ENCODE peak calls at places on chromosomes 11 and 22, in ten cellular contexts. One of them, this sample, is unnamed.

GRCh38 chr11:2700415-2701211 is 819 bp upstream of the KCNQ1OT1 start:
- DNase-seq in fibroblast of the aortic adventitia: peak; percentile 12
- DNase-seq in uterus: peak; percentile 61
- DNase-seq in AG04450: no peak
- DNase-seq in T-helper 9 cell: no peak
- DNase-seq in H54: peak; percentile 59
- DNase-seq in WTC11: peak; percentile 66
- DNase-seq in H4: peak; percentile 37
- DNase-seq in anterior cingulate cortex: no peak
- DNase-seq in stimulated activated CD8-positive, alpha-beta memory T cell treated with anti-CD3 and anti-CD28 coated beads, Interleukin-4, amount 100 ng/mL, for 24 hours: peak; percentile 28
- DNase-seq in this sample: peak; percentile 75

GRCh38 chr22:19554834-19555404 is 30.7 kb upstream of the CLDN5 start:
- DNase-seq in fibroblast of the aortic adventitia: peak; percentile 19
- DNase-seq in uterus: no peak
- DNase-seq in AG04450: no peak
- DNase-seq in T-helper 9 cell: no peak
- DNase-seq in H54: peak; percentile 31
- DNase-seq in WTC11: peak; percentile 74
- DNase-seq in H4: peak; percentile 67
- DNase-seq in anterior cingulate cortex: no peak
- DNase-seq in stimulated activated CD8-positive, alpha-beta memory T cell treated with anti-CD3 and anti-CD28 coated beads, Interleukin-4, amount 100 ng/mL, for 24 hours: no peak
- DNase-seq in this sample: no peak

GRCh38 chr11:58027341-58027740 is 3.4 kb upstream of the OR6Q1 start:
- DNase-seq in fibroblast of the aortic adventitia: peak; percentile 55
- DNase-seq in uterus: no peak
- DNase-seq in AG04450: peak; percentile 74
- DNase-seq in T-helper 9 cell: no peak
- DNase-seq in H54: no peak
- DNase-seq in WTC11: no peak
- DNase-seq in H4: peak; percentile 89
- DNase-seq in anterior cingulate cortex: no peak
- DNase-seq in stimulated activated CD8-positive, alpha-beta memory T cell treated with anti-CD3 and anti-CD28 coated beads, Interleukin-4, amount 100 ng/mL, for 24 hours: no peak
- DNase-seq in this sample: no peak

GRCh38 chr11:27213232-27213660 is 149.8 kb downstream of the CCDC34 start:
- DNase-seq in fibroblast of the aortic adventitia: peak; percentile 93
- DNase-seq in uterus: no peak
- DNase-seq in AG04450: peak; percentile 79
- DNase-seq in T-helper 9 cell: no peak
- DNase-seq in H54: peak; percentile 23
- DNase-seq in WTC11: no peak
- DNase-seq in H4: peak; percentile 94
- DNase-seq in anterior cingulate cortex: no peak
- DNase-seq in stimulated activated CD8-positive, alpha-beta memory T cell treated with anti-CD3 and anti-CD28 coated beads, Interleukin-4, amount 100 ng/mL, for 24 hours: no peak
- DNase-seq in this sample: no peak

GRCh38 chr22:40033586-40034380 is 39.0 kb downstream of the FAM83F start:
- DNase-seq in fibroblast of the aortic adventitia: no peak
- DNase-seq in uterus: no peak
- DNase-seq in AG04450: no peak
- DNase-seq in T-helper 9 cell: no peak
- DNase-seq in H54: no peak
- DNase-seq in WTC11: no peak
- DNase-seq in H4: no peak
- DNase-seq in anterior cingulate cortex: no peak
- DNase-seq in stimulated activated CD8-positive, alpha-beta memory T cell treated with anti-CD3 and anti-CD28 coated beads, Interleukin-4, amount 100 ng/mL, for 24 hours: no peak
- DNase-seq in this sample: no peak

GRCh38 chr11:28836285-28837081 is 728.3 kb downstream of the METTL15 start:
- DNase-seq in fibroblast of the aortic adventitia: peak; percentile 98
- DNase-seq in uterus: no peak
- DNase-seq in AG04450: peak; percentile 89
- DNase-seq in T-helper 9 cell: no peak
- DNase-seq in H54: peak; percentile 34
- DNase-seq in WTC11: no peak
- DNase-seq in H4: peak; percentile 92
- DNase-seq in anterior cingulate cortex: no peak
- DNase-seq in stimulated activated CD8-positive, alpha-beta memory T cell treated with anti-CD3 and anti-CD28 coated beads, Interleukin-4, amount 100 ng/mL, for 24 hours: no peak
- DNase-seq in this sample: no peak

GRCh38 chr22:20647586-20648305 is 126.2 kb upstream of the SERPIND1 start:
- DNase-seq in fibroblast of the aortic adventitia: no peak
- DNase-seq in uterus: no peak
- DNase-seq in AG04450: no peak
- DNase-seq in T-helper 9 cell: no peak
- DNase-seq in H54: no peak
- DNase-seq in WTC11: no peak
- DNase-seq in H4: no peak
- DNase-seq in anterior cingulate cortex: no peak
- DNase-seq in stimulated activated CD8-positive, alpha-beta memory T cell treated with anti-CD3 and anti-CD28 coated beads, Interleukin-4, amount 100 ng/mL, for 24 hours: no peak
- DNase-seq in this sample: no peak

GRCh38 chr11:3050386-3051325 is 6.6 kb downstream of the CARS1 start:
- DNase-seq in fibroblast of the aortic adventitia: no peak
- DNase-seq in uterus: no peak
- DNase-seq in AG04450: no peak
- DNase-seq in T-helper 9 cell: no peak
- DNase-seq in H54: no peak
- DNase-seq in WTC11: no peak
- DNase-seq in H4: no peak
- DNase-seq in anterior cingulate cortex: no peak
- DNase-seq in stimulated activated CD8-positive, alpha-beta memory T cell treated with anti-CD3 and anti-CD28 coated beads, Interleukin-4, amount 100 ng/mL, for 24 hours: no peak
- DNase-seq in this sample: peak; percentile 61

GRCh38 chr11:19868281-19868821 is 155.7 kb downstream of the NAV2 start:
- DNase-seq in fibroblast of the aortic adventitia: peak; percentile 98
- DNase-seq in uterus: no peak
- DNase-seq in AG04450: peak; percentile 21
- DNase-seq in T-helper 9 cell: no peak
- DNase-seq in H54: peak; percentile 50
- DNase-seq in WTC11: no peak
- DNase-seq in H4: no peak
- DNase-seq in anterior cingulate cortex: no peak
- DNase-seq in stimulated activated CD8-positive, alpha-beta memory T cell treated with anti-CD3 and anti-CD28 coated beads, Interleukin-4, amount 100 ng/mL, for 24 hours: no peak
- DNase-seq in this sample: no peak

GRCh38 chr22:36344106-36344827 is 43.5 kb downstream of the MYH9 start:
- DNase-seq in fibroblast of the aortic adventitia: no peak
- DNase-seq in uterus: no peak
- DNase-seq in AG04450: no peak
- DNase-seq in T-helper 9 cell: no peak
- DNase-seq in H54: no peak
- DNase-seq in WTC11: no peak
- DNase-seq in H4: no peak
- DNase-seq in anterior cingulate cortex: peak; percentile 47
- DNase-seq in stimulated activated CD8-positive, alpha-beta memory T cell treated with anti-CD3 and anti-CD28 coated beads, Interleukin-4, amount 100 ng/mL, for 24 hours: no peak
- DNase-seq in this sample: no peak

GRCh38 chr11:6022954-6023353 is 7.6 kb downstream of the OR56A1 start:
- DNase-seq in fibroblast of the aortic adventitia: peak; percentile 74
- DNase-seq in uterus: no peak
- DNase-seq in AG04450: no peak
- DNase-seq in T-helper 9 cell: no peak
- DNase-seq in H54: no peak
- DNase-seq in WTC11: no peak
- DNase-seq in H4: no peak
- DNase-seq in anterior cingulate cortex: no peak
- DNase-seq in stimulated activated CD8-positive, alpha-beta memory T cell treated with anti-CD3 and anti-CD28 coated beads, Interleukin-4, amount 100 ng/mL, for 24 hours: no peak
- DNase-seq in this sample: no peak

GRCh38 chr11:30351061-30351460 is 28.2 kb downstream of the ARL14EP start:
- DNase-seq in fibroblast of the aortic adventitia: no peak
- DNase-seq in uterus: no peak
- DNase-seq in AG04450: no peak
- DNase-seq in T-helper 9 cell: no peak
- DNase-seq in H54: no peak
- DNase-seq in WTC11: no peak
- DNase-seq in H4: no peak
- DNase-seq in anterior cingulate cortex: no peak
- DNase-seq in stimulated activated CD8-positive, alpha-beta memory T cell treated with anti-CD3 and anti-CD28 coated beads, Interleukin-4, amount 100 ng/mL, for 24 hours: no peak
- DNase-seq in this sample: no peak

GRCh38 chr11:47980907-47981621 is 705 bp downstream of the PTPRJ start:
- DNase-seq in fibroblast of the aortic adventitia: no peak
- DNase-seq in uterus: peak; percentile 35
- DNase-seq in AG04450: no peak
- DNase-seq in T-helper 9 cell: peak; percentile 23
- DNase-seq in H54: no peak
- DNase-seq in WTC11: peak; percentile 72
- DNase-seq in H4: no peak
- DNase-seq in anterior cingulate cortex: peak; percentile 38
- DNase-seq in stimulated activated CD8-positive, alpha-beta memory T cell treated with anti-CD3 and anti-CD28 coated beads, Interleukin-4, amount 100 ng/mL, for 24 hours: no peak
- DNase-seq in this sample: no peak

GRCh38 chr22:37765953-37766566 is 41.7 kb upstream of the GCAT start:
- DNase-seq in fibroblast of the aortic adventitia: no peak
- DNase-seq in uterus: no peak
- DNase-seq in AG04450: no peak
- DNase-seq in T-helper 9 cell: no peak
- DNase-seq in H54: no peak
- DNase-seq in WTC11: no peak
- DNase-seq in H4: no peak
- DNase-seq in anterior cingulate cortex: no peak
- DNase-seq in stimulated activated CD8-positive, alpha-beta memory T cell treated with anti-CD3 and anti-CD28 coated beads, Interleukin-4, amount 100 ng/mL, for 24 hours: no peak
- DNase-seq in this sample: no peak

GRCh38 chr11:66951135-66951534 is 7.0 kb downstream of the PC start:
- DNase-seq in fibroblast of the aortic adventitia: no peak
- DNase-seq in uterus: no peak
- DNase-seq in AG04450: no peak
- DNase-seq in T-helper 9 cell: no peak
- DNase-seq in H54: no peak
- DNase-seq in WTC11: peak; percentile 61
- DNase-seq in H4: no peak
- DNase-seq in anterior cingulate cortex: no peak
- DNase-seq in stimulated activated CD8-positive, alpha-beta memory T cell treated with anti-CD3 and anti-CD28 coated beads, Interleukin-4, amount 100 ng/mL, for 24 hours: no peak
- DNase-seq in this sample: no peak

GRCh38 chr22:23537421-23537820 is 42.7 kb downstream of the IGLL1 start:
- DNase-seq in fibroblast of the aortic adventitia: no peak
- DNase-seq in uterus: no peak
- DNase-seq in AG04450: no peak
- DNase-seq in T-helper 9 cell: no peak
- DNase-seq in H54: no peak
- DNase-seq in WTC11: no peak
- DNase-seq in H4: no peak
- DNase-seq in anterior cingulate cortex: no peak
- DNase-seq in stimulated activated CD8-positive, alpha-beta memory T cell treated with anti-CD3 and anti-CD28 coated beads, Interleukin-4, amount 100 ng/mL, for 24 hours: no peak
- DNase-seq in this sample: peak; percentile 41

GRCh38 chr22:29517215-29517908 is 36.2 kb downstream of the THOC5 start:
- DNase-seq in fibroblast of the aortic adventitia: no peak
- DNase-seq in uterus: no peak
- DNase-seq in AG04450: no peak
- DNase-seq in T-helper 9 cell: no peak
- DNase-seq in H54: no peak
- DNase-seq in WTC11: no peak
- DNase-seq in H4: no peak
- DNase-seq in anterior cingulate cortex: no peak
- DNase-seq in stimulated activated CD8-positive, alpha-beta memory T cell treated with anti-CD3 and anti-CD28 coated beads, Interleukin-4, amount 100 ng/mL, for 24 hours: no peak
- DNase-seq in this sample: no peak

GRCh38 chr11:44955019-44955738 is 4.5 kb upstream of the TP53I11 start:
- DNase-seq in fibroblast of the aortic adventitia: peak; percentile 83
- DNase-seq in uterus: peak; percentile 60
- DNase-seq in AG04450: peak; percentile 58
- DNase-seq in T-helper 9 cell: no peak
- DNase-seq in H54: peak; percentile 64
- DNase-seq in WTC11: no peak
- DNase-seq in H4: peak; percentile 86
- DNase-seq in anterior cingulate cortex: peak; percentile 24
- DNase-seq in stimulated activated CD8-positive, alpha-beta memory T cell treated with anti-CD3 and anti-CD28 coated beads, Interleukin-4, amount 100 ng/mL, for 24 hours: no peak
- DNase-seq in this sample: no peak

GRCh38 chr11:111123463-111124398 is 121.8 kb upstream of the POU2AF2 start:
- DNase-seq in fibroblast of the aortic adventitia: no peak
- DNase-seq in uterus: no peak
- DNase-seq in AG04450: no peak
- DNase-seq in T-helper 9 cell: no peak
- DNase-seq in H54: no peak
- DNase-seq in WTC11: no peak
- DNase-seq in H4: no peak
- DNase-seq in anterior cingulate cortex: no peak
- DNase-seq in stimulated activated CD8-positive, alpha-beta memory T cell treated with anti-CD3 and anti-CD28 coated beads, Interleukin-4, amount 100 ng/mL, for 24 hours: no peak
- DNase-seq in this sample: no peak

GRCh38 chr11:32365192-32365591 is 70.1 kb downstream of the WT1 start:
- DNase-seq in fibroblast of the aortic adventitia: no peak
- DNase-seq in uterus: no peak
- DNase-seq in AG04450: no peak
- DNase-seq in T-helper 9 cell: no peak
- DNase-seq in H54: no peak
- DNase-seq in WTC11: no peak
- DNase-seq in H4: no peak
- DNase-seq in anterior cingulate cortex: no peak
- DNase-seq in stimulated activated CD8-positive, alpha-beta memory T cell treated with anti-CD3 and anti-CD28 coated beads, Interleukin-4, amount 100 ng/mL, for 24 hours: no peak
- DNase-seq in this sample: no peak

GRCh38 chr22:39554170-39554569 is 16.4 kb upstream of the CACNA1I start:
- DNase-seq in fibroblast of the aortic adventitia: no peak
- DNase-seq in uterus: no peak
- DNase-seq in AG04450: no peak
- DNase-seq in T-helper 9 cell: no peak
- DNase-seq in H54: no peak
- DNase-seq in WTC11: no peak
- DNase-seq in H4: no peak
- DNase-seq in anterior cingulate cortex: no peak
- DNase-seq in stimulated activated CD8-positive, alpha-beta memory T cell treated with anti-CD3 and anti-CD28 coated beads, Interleukin-4, amount 100 ng/mL, for 24 hours: no peak
- DNase-seq in this sample: no peak

GRCh38 chr11:128709402-128709801 is 15.5 kb downstream of the FLI1 start:
- DNase-seq in fibroblast of the aortic adventitia: peak; percentile 100
- DNase-seq in uterus: no peak
- DNase-seq in AG04450: peak; percentile 84
- DNase-seq in T-helper 9 cell: no peak
- DNase-seq in H54: no peak
- DNase-seq in WTC11: no peak
- DNase-seq in H4: peak; percentile 34
- DNase-seq in anterior cingulate cortex: no peak
- DNase-seq in stimulated activated CD8-positive, alpha-beta memory T cell treated with anti-CD3 and anti-CD28 coated beads, Interleukin-4, amount 100 ng/mL, for 24 hours: no peak
- DNase-seq in this sample: no peak

GRCh38 chr11:8060801-8061554 is 20.0 kb upstream of the TUB start:
- DNase-seq in fibroblast of the aortic adventitia: peak; percentile 76
- DNase-seq in uterus: no peak
- DNase-seq in AG04450: peak; percentile 46
- DNase-seq in T-helper 9 cell: no peak
- DNase-seq in H54: no peak
- DNase-seq in WTC11: no peak
- DNase-seq in H4: no peak
- DNase-seq in anterior cingulate cortex: peak; percentile 31
- DNase-seq in stimulated activated CD8-positive, alpha-beta memory T cell treated with anti-CD3 and anti-CD28 coated beads, Interleukin-4, amount 100 ng/mL, for 24 hours: no peak
- DNase-seq in this sample: peak; percentile 57

GRCh38 chr11:109247071-109247470 is 174.9 kb upstream of the C11orf87 start:
- DNase-seq in fibroblast of the aortic adventitia: peak; percentile 40
- DNase-seq in uterus: no peak
- DNase-seq in AG04450: no peak
- DNase-seq in T-helper 9 cell: no peak
- DNase-seq in H54: no peak
- DNase-seq in WTC11: no peak
- DNase-seq in H4: no peak
- DNase-seq in anterior cingulate cortex: no peak
- DNase-seq in stimulated activated CD8-positive, alpha-beta memory T cell treated with anti-CD3 and anti-CD28 coated beads, Interleukin-4, amount 100 ng/mL, for 24 hours: no peak
- DNase-seq in this sample: no peak

GRCh38 chr11:16881074-16881709 is 133.0 kb downstream of the PLEKHA7 start:
- DNase-seq in fibroblast of the aortic adventitia: peak; percentile 48
- DNase-seq in uterus: peak; percentile 32
- DNase-seq in AG04450: no peak
- DNase-seq in T-helper 9 cell: no peak
- DNase-seq in H54: peak; percentile 46
- DNase-seq in WTC11: peak; percentile 22
- DNase-seq in H4: peak; percentile 31
- DNase-seq in anterior cingulate cortex: peak; percentile 19
- DNase-seq in stimulated activated CD8-positive, alpha-beta memory T cell treated with anti-CD3 and anti-CD28 coated beads, Interleukin-4, amount 100 ng/mL, for 24 hours: no peak
- DNase-seq in this sample: no peak

GRCh38 chr11:31480930-31481329 is 28.5 kb downstream of the IMMP1L start:
- DNase-seq in fibroblast of the aortic adventitia: no peak
- DNase-seq in uterus: no peak
- DNase-seq in AG04450: no peak
- DNase-seq in T-helper 9 cell: no peak
- DNase-seq in H54: no peak
- DNase-seq in WTC11: no peak
- DNase-seq in H4: no peak
- DNase-seq in anterior cingulate cortex: no peak
- DNase-seq in stimulated activated CD8-positive, alpha-beta memory T cell treated with anti-CD3 and anti-CD28 coated beads, Interleukin-4, amount 100 ng/mL, for 24 hours: no peak
- DNase-seq in this sample: no peak

GRCh38 chr11:128343134-128343514 is 244.2 kb downstream of the ETS1 start:
- DNase-seq in fibroblast of the aortic adventitia: no peak
- DNase-seq in uterus: no peak
- DNase-seq in AG04450: no peak
- DNase-seq in T-helper 9 cell: no peak
- DNase-seq in H54: no peak
- DNase-seq in WTC11: no peak
- DNase-seq in H4: no peak
- DNase-seq in anterior cingulate cortex: no peak
- DNase-seq in stimulated activated CD8-positive, alpha-beta memory T cell treated with anti-CD3 and anti-CD28 coated beads, Interleukin-4, amount 100 ng/mL, for 24 hours: no peak
- DNase-seq in this sample: no peak

GRCh38 chr11:118531597-118532084 is 649 bp downstream of the TMEM25 start:
- DNase-seq in fibroblast of the aortic adventitia: no peak
- DNase-seq in uterus: no peak
- DNase-seq in AG04450: no peak
- DNase-seq in T-helper 9 cell: no peak
- DNase-seq in H54: no peak
- DNase-seq in WTC11: no peak
- DNase-seq in H4: no peak
- DNase-seq in anterior cingulate cortex: no peak
- DNase-seq in stimulated activated CD8-positive, alpha-beta memory T cell treated with anti-CD3 and anti-CD28 coated beads, Interleukin-4, amount 100 ng/mL, for 24 hours: no peak
- DNase-seq in this sample: no peak

This sample was measured in suprapubic skin.